ENCODE peak calls at places on chromosomes 5 and 9, in nine cellular contexts. One of them, this sample, is unnamed.

GRCh38 chr5:67066815-67067214 is 129.8 kb downstream of the CD180 start:
- DNase-seq in stomach: no peak
- DNase-seq in A549: peak
- DNase-seq in thyroid gland: no peak
- DNase-seq in IMR-90: peak
- DNase-seq in GM12891: no peak
- DNase-seq in Peyer's patch: no peak
- DNase-seq in HCT116: no peak
- DNase-seq in uterus: no peak
- DNase-seq in this sample: peak

GRCh38 chr5:149063017-149063687 is at the start of gene SH3TC2:
- DNase-seq in uterus: no peak
- DNase-seq in IMR-90: peak
- DNase-seq in Peyer's patch: no peak
- DNase-seq in stomach: peak
- DNase-seq in GM12891: no peak
- DNase-seq in HCT116: peak
- DNase-seq in A549: peak
- DNase-seq in thyroid gland: no peak
- DNase-seq in this sample: peak

GRCh38 chr5:148939676-148940075 is 113.3 kb downstream of the ADRB2 start:
- DNase-seq in stomach: no peak
- DNase-seq in IMR-90: peak
- DNase-seq in GM12891: no peak
- DNase-seq in thyroid gland: no peak
- DNase-seq in uterus: no peak
- DNase-seq in HCT116: no peak
- DNase-seq in A549: peak
- DNase-seq in Peyer's patch: no peak
- DNase-seq in this sample: no peak

GRCh38 chr5:58454025-58454424 is 5.9 kb downstream of the PLK2 start:
- DNase-seq in A549: no peak
- DNase-seq in HCT116: no peak
- DNase-seq in Peyer's patch: no peak
- DNase-seq in thyroid gland: no peak
- DNase-seq in IMR-90: no peak
- DNase-seq in stomach: no peak
- DNase-seq in GM12891: no peak
- DNase-seq in uterus: no peak
- DNase-seq in this sample: no peak

GRCh38 chr5:35924950-35925722 is 13.3 kb downstream of the CAPSL start:
- DNase-seq in GM12891: peak
- DNase-seq in Peyer's patch: peak
- DNase-seq in stomach: peak
- DNase-seq in thyroid gland: peak
- DNase-seq in IMR-90: peak
- DNase-seq in uterus: peak
- DNase-seq in HCT116: peak
- DNase-seq in A549: peak
- DNase-seq in this sample: peak

GRCh38 chr9:36213989-36214388 is 23.3 kb downstream of the CLTA start:
- DNase-seq in thyroid gland: no peak
- DNase-seq in HCT116: no peak
- DNase-seq in A549: no peak
- DNase-seq in Peyer's patch: no peak
- DNase-seq in IMR-90: no peak
- DNase-seq in GM12891: no peak
- DNase-seq in stomach: no peak
- DNase-seq in uterus: no peak
- DNase-seq in this sample: no peak

GRCh38 chr9:89781838-89782237 is 177.0 kb downstream of the GADD45G start:
- DNase-seq in A549: no peak
- DNase-seq in GM12891: peak
- DNase-seq in thyroid gland: no peak
- DNase-seq in stomach: no peak
- DNase-seq in uterus: no peak
- DNase-seq in HCT116: no peak
- DNase-seq in Peyer's patch: peak
- DNase-seq in IMR-90: no peak
- DNase-seq in this sample: no peak

GRCh38 chr5:91266184-91266705 is 116.9 kb downstream of the ARRDC3 start:
- DNase-seq in A549: peak
- DNase-seq in uterus: no peak
- DNase-seq in HCT116: peak
- DNase-seq in GM12891: no peak
- DNase-seq in Peyer's patch: no peak
- DNase-seq in IMR-90: peak
- DNase-seq in stomach: no peak
- DNase-seq in thyroid gland: no peak
- DNase-seq in this sample: peak

GRCh38 chr5:115831163-115831768 is 10.1 kb downstream of the ATG12 start:
- DNase-seq in Peyer's patch: peak
- DNase-seq in IMR-90: peak
- DNase-seq in A549: peak
- DNase-seq in uterus: no peak
- DNase-seq in stomach: no peak
- DNase-seq in GM12891: no peak
- DNase-seq in HCT116: no peak
- DNase-seq in thyroid gland: no peak
- DNase-seq in this sample: peak

GRCh38 chr5:93583799-93584530 is 943 bp downstream of the NR2F1 start:
- DNase-seq in stomach: no peak
- DNase-seq in A549: peak
- DNase-seq in Peyer's patch: no peak
- DNase-seq in uterus: peak
- DNase-seq in HCT116: no peak
- DNase-seq in GM12891: no peak
- DNase-seq in thyroid gland: no peak
- DNase-seq in IMR-90: peak
- DNase-seq in this sample: peak

GRCh38 chr5:38871790-38872551 is 26.2 kb downstream of the OSMR start:
- DNase-seq in Peyer's patch: no peak
- DNase-seq in thyroid gland: no peak
- DNase-seq in stomach: no peak
- DNase-seq in GM12891: no peak
- DNase-seq in HCT116: peak
- DNase-seq in A549: peak
- DNase-seq in IMR-90: peak
- DNase-seq in uterus: no peak
- DNase-seq in this sample: no peak

GRCh38 chr5:61228691-61229280 is 66.5 kb upstream of the SMIM15 start:
- DNase-seq in thyroid gland: peak
- DNase-seq in GM12891: peak
- DNase-seq in uterus: no peak
- DNase-seq in IMR-90: peak
- DNase-seq in HCT116: no peak
- DNase-seq in stomach: no peak
- DNase-seq in Peyer's patch: no peak
- DNase-seq in A549: no peak
- DNase-seq in this sample: no peak

GRCh38 chr5:128927644-128928043 is 37.6 kb upstream of the SLC27A6 start:
- DNase-seq in IMR-90: no peak
- DNase-seq in thyroid gland: no peak
- DNase-seq in HCT116: no peak
- DNase-seq in Peyer's patch: no peak
- DNase-seq in A549: no peak
- DNase-seq in GM12891: no peak
- DNase-seq in uterus: no peak
- DNase-seq in stomach: no peak
- DNase-seq in this sample: no peak

GRCh38 chr5:131163315-131164119 is 1.5 kb downstream of the HINT1 start:
- DNase-seq in stomach: no peak
- DNase-seq in HCT116: no peak
- DNase-seq in GM12891: no peak
- DNase-seq in thyroid gland: no peak
- DNase-seq in Peyer's patch: no peak
- DNase-seq in uterus: no peak
- DNase-seq in A549: peak
- DNase-seq in IMR-90: peak
- DNase-seq in this sample: peak

GRCh38 chr9:112379177-112380101 is 469 bp upstream of the HSDL2 start:
- DNase-seq in Peyer's patch: peak
- DNase-seq in HCT116: peak
- DNase-seq in A549: peak
- DNase-seq in GM12891: peak
- DNase-seq in IMR-90: peak
- DNase-seq in thyroid gland: peak
- DNase-seq in stomach: peak
- DNase-seq in uterus: peak
- DNase-seq in this sample: peak
- TF ChIP-seq POLR2A in Peyer's patch: peak
- TF ChIP-seq POLR2A in HCT116: peak
- TF ChIP-seq POLR2A in A549: peak
- TF ChIP-seq POLR2A in GM12891: peak
- TF ChIP-seq POLR2A in IMR-90: peak
- TF ChIP-seq POLR2A in thyroid gland: peak
- TF ChIP-seq POLR2A in stomach: peak
- TF ChIP-seq POLR2A in uterus: peak
- TF ChIP-seq POLR2A in this sample: peak

DNA sequence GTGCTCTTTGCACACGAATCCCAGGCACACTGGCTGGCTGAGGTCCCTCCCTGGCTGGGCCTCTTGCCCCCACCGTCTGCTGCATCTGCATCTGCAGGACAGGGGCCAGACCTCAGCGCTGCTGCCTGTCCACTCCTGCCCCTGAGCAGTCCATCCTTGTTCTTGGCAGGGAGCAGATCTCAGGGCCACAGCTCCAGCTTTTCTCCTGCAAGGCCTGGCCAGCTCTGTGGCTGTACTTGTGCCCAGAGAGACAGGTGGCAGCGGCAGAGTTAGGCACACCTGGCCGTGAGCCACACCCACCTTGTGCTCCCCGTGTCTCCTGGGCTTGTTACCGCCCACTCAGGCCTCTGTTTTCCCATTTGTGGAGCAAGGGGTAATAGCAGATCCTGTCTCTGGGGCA is 13.9 kb downstream of the NEK6 start:
- DNase-seq in thyroid gland: no peak
- DNase-seq in A549: no peak
- DNase-seq in Peyer's patch: peak
- DNase-seq in stomach: peak
- DNase-seq in IMR-90: no peak
- DNase-seq in GM12891: no peak
- DNase-seq in uterus: no peak
- DNase-seq in HCT116: no peak
- DNase-seq in this sample: no peak
- TF ChIP-seq POLR2A in thyroid gland: no peak
- TF ChIP-seq POLR2A in A549: no peak
- TF ChIP-seq POLR2A in Peyer's patch: no peak
- TF ChIP-seq POLR2A in stomach: no peak
- TF ChIP-seq POLR2A in IMR-90: no peak
- TF ChIP-seq POLR2A in GM12891: no peak
- TF ChIP-seq POLR2A in uterus: no peak
- TF ChIP-seq POLR2A in HCT116: no peak
- TF ChIP-seq POLR2A in this sample: no peak

GRCh38 chr9:32550609-32551490 is 1.3 kb upstream of the SMIM27 start:
- DNase-seq in HCT116: peak
- DNase-seq in uterus: peak
- DNase-seq in stomach: peak
- DNase-seq in Peyer's patch: peak
- DNase-seq in IMR-90: peak
- DNase-seq in A549: peak
- DNase-seq in thyroid gland: peak
- DNase-seq in GM12891: peak
- DNase-seq in this sample: peak
- TF ChIP-seq POLR2A in HCT116: no peak
- TF ChIP-seq POLR2A in uterus: peak
- TF ChIP-seq POLR2A in stomach: no peak
- TF ChIP-seq POLR2A in Peyer's patch: peak
- TF ChIP-seq POLR2A in IMR-90: peak
- TF ChIP-seq POLR2A in A549: no peak
- TF ChIP-seq POLR2A in thyroid gland: no peak
- TF ChIP-seq POLR2A in GM12891: no peak
- TF ChIP-seq POLR2A in this sample: peak

DNA sequence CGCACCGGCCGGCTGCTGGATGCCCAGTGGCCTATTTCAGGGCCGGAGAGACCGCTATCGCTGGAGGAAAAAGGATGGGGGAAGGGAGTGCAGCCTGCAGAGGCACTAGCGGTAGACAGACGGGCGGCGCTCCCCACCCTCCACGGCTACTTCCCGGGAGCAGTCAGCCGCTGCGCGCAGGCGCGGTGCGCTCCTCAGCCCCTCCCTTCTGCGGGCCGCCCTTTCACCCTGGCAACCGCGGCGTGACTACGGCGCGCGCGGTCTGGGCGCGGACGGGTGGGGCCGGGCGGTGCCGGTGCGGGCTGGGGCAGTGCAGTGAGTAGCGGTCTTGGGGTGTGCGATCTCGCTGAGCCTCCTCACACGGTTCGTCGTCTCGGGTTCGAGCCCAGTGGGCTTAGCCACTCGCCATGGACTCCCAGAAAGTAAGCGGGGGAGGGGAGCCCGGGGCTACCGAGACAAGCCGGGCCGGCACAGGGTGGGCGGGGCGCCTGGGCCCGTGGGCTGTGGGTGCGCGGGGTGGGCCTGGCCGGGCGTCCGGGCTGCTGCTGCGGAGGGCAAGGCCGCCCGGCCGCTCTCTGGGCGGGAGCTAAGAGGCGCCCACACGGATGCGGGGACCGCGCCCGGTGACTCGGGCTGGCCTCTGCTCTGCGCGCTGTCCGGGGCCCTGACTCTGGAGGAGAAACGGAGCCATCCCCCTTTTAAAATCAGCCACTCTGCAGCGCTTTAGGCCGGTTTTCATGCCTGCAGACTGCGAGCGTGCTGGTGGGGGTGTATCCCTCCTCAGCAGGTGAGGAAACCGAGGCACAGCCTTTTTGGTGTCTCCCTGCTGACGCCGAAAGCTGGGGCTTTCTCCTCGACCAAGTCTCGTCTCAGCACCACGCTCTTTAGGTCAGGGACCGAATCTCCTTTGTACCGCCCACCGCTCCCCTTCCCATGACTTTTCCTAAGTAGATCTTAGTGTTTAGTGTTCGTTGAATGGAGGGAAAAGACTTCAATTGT is at the start of gene FSD1L:
- DNase-seq in IMR-90: peak
- DNase-seq in A549: peak
- DNase-seq in thyroid gland: peak
- DNase-seq in Peyer's patch: peak
- DNase-seq in stomach: peak
- DNase-seq in GM12891: peak
- DNase-seq in HCT116: peak
- DNase-seq in uterus: peak
- DNase-seq in this sample: peak
- TF ChIP-seq POLR2A in IMR-90: peak
- TF ChIP-seq POLR2A in A549: peak
- TF ChIP-seq POLR2A in thyroid gland: no peak
- TF ChIP-seq POLR2A in Peyer's patch: peak
- TF ChIP-seq POLR2A in stomach: no peak
- TF ChIP-seq POLR2A in GM12891: no peak
- TF ChIP-seq POLR2A in HCT116: peak
- TF ChIP-seq POLR2A in uterus: peak
- TF ChIP-seq POLR2A in this sample: peak

DNA sequence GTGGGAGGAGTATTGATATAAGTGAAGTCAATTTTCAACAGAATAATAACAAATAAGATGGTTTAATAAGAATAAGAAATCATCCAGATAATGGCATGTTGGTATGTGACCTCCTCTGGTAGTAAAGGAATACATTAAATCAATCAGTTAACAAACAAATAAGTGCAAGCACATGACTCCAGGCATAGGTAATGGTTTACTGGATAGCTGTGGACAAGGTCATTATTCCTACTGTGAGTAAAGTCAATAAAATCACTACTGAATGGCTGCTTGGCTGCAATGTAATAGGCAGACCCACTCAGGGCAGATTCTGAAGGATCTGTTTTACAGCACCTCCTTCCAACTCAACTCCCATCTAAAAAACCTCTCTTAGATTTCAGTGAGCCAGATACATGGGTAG is 239.2 kb upstream of the NMUR2 start:
- DNase-seq in GM12891: no peak
- DNase-seq in stomach: no peak
- DNase-seq in HCT116: no peak
- DNase-seq in thyroid gland: no peak
- DNase-seq in A549: no peak
- DNase-seq in IMR-90: no peak
- DNase-seq in Peyer's patch: no peak
- DNase-seq in uterus: no peak
- DNase-seq in this sample: no peak
- TF ChIP-seq POLR2A in GM12891: no peak
- TF ChIP-seq POLR2A in stomach: no peak
- TF ChIP-seq POLR2A in HCT116: no peak
- TF ChIP-seq POLR2A in thyroid gland: no peak
- TF ChIP-seq POLR2A in A549: no peak
- TF ChIP-seq POLR2A in IMR-90: no peak
- TF ChIP-seq POLR2A in Peyer's patch: no peak
- TF ChIP-seq POLR2A in uterus: no peak
- TF ChIP-seq POLR2A in this sample: no peak